ENCODE peak calls at places on chromosome 9, in seven cellular contexts. P, O, B, J, Q, U and N are unnamed samples.

GRCh38 chr9:131714821-131715220 is 25.1 kb downstream of the RAPGEF1 start:
- DNase-seq in P (no peak), O (no peak), B (no peak), J (no peak), Q (no peak), U (no peak), N (no peak)

GRCh38 chr9:86408121-86408520 is 53.9 kb upstream of the TUT7 start:
- DNase-seq in P (peak; percentile 73), O (no peak), B (no peak), J (no peak), Q (no peak), U (no peak), N (no peak)

GRCh38 chr9:133141833-133142594 is 21.0 kb upstream of the RALGDS start:
- DNase-seq in P (no peak), O (no peak), B (no peak), J (no peak), Q (no peak), U (no peak), N (no peak)

GRCh38 chr9:97696823-97697601 is at the start of gene XPA:
- DNase-seq in P (peak; percentile 89), O (peak; percentile 92), B (peak; percentile 98), J (peak; percentile 97), Q (peak; percentile 96), U (peak; percentile 95), N (peak; percentile 90)

GRCh38 chr9:98764351-98764750 is 32.0 kb downstream of the ANKS6 start:
- DNase-seq in P (peak; percentile 24), O (no peak), B (no peak), J (no peak), Q (no peak), U (no peak), N (no peak)

GRCh38 chr9:113646491-113646890 is 183.0 kb downstream of the RGS3 start:
- DNase-seq in P (no peak), O (no peak), B (peak; percentile 10), J (no peak), Q (no peak), U (no peak), N (no peak)

GRCh38 chr9:27353405-27354229 is 56.7 kb upstream of the EQTN start:
- DNase-seq in P (no peak), O (no peak), B (no peak), J (no peak), Q (no peak), U (peak; percentile 92), N (no peak)

GRCh38 chr9:87062706-87063105 is 115.4 kb upstream of the GAS1 start:
- DNase-seq in P (no peak), O (no peak), B (no peak), J (no peak), Q (no peak), U (no peak), N (no peak)

GRCh38 chr9:96080364-96080763 is 204.9 kb downstream of the ERCC6L2 start:
- DNase-seq in P (no peak), O (peak; percentile 75), B (no peak), J (peak; percentile 64), Q (no peak), U (no peak), N (peak; percentile 96)

GRCh38 chr9:34134521-34134920 is 8.0 kb upstream of the DCAF12 start:
- DNase-seq in P (no peak), O (no peak), B (no peak), J (no peak), Q (no peak), U (no peak), N (no peak)

GRCh38 chr9:120477534-120478001 is 102.4 kb downstream of the CDK5RAP2 start:
- DNase-seq in P (peak; percentile 90), O (peak; percentile 71), B (peak; percentile 43), J (peak; percentile 25), Q (no peak), U (peak; percentile 28), N (peak; percentile 62)

GRCh38 chr9:83979812-83980394 is at the start of gene HNRNPK:
- DNase-seq in P (peak; percentile 98), O (peak; percentile 92), B (peak; percentile 96), J (peak; percentile 96), Q (peak; percentile 98), U (peak; percentile 98), N (peak; percentile 95)

GRCh38 chr9:28951945-28952344 is 1378.7 kb upstream of the C9orf72 start:
- DNase-seq in P (no peak), O (peak; percentile 8), B (no peak), J (no peak), Q (no peak), U (no peak), N (peak; percentile 5)

GRCh38 chr9:130444565-130445221 is at the start of gene ASS1:
- DNase-seq in P (no peak), O (no peak), B (peak; percentile 84), J (peak; percentile 85), Q (peak; percentile 26), U (peak; percentile 25), N (no peak)

GRCh38 chr9:108196332-108196731 is 659.5 kb downstream of the ACTL7B start:
- DNase-seq in P (no peak), O (no peak), B (no peak), J (no peak), Q (no peak), U (no peak), N (no peak)

GRCh38 chr9:94081435-94081834 is 2.8 kb upstream of the PTPDC1 start:
- DNase-seq in P (no peak), O (no peak), B (no peak), J (no peak), Q (no peak), U (no peak), N (no peak)

GRCh38 chr9:70205366-70206020 is 53.3 kb upstream of the SMC5 start:
- DNase-seq in P (no peak), O (no peak), B (no peak), J (no peak), Q (no peak), U (no peak), N (no peak)

GRCh38 chr9:18795947-18796705 is 236.9 kb downstream of the SAXO1 start:
- DNase-seq in P (peak; percentile 61), O (no peak), B (no peak), J (no peak), Q (no peak), U (peak; percentile 8), N (no peak)

GRCh38 chr9:93813687-93814560 is 141.2 kb downstream of the BARX1 start:
- DNase-seq in P (no peak), O (no peak), B (no peak), J (no peak), Q (no peak), U (no peak), N (no peak)

GRCh38 chr9:6229604-6230003 is 14.0 kb downstream of the IL33 start:
- DNase-seq in P (peak; percentile 12), O (no peak), B (no peak), J (peak; percentile 48), Q (no peak), U (no peak), N (no peak)

GRCh38 chr9:100819980-100820379 is 208.5 kb upstream of the PLPPR1 start:
- DNase-seq in P (no peak), O (no peak), B (no peak), J (no peak), Q (no peak), U (no peak), N (no peak)

GRCh38 chr9:14868772-14869583 is 41.2 kb downstream of the FREM1 start:
- DNase-seq in P (no peak), O (no peak), B (no peak), J (no peak), Q (no peak), U (no peak), N (no peak)

GRCh38 chr9:73643379-73644013 is 491.8 kb downstream of the ANXA1 start:
- DNase-seq in P (no peak), O (peak; percentile 92), B (no peak), J (no peak), Q (no peak), U (no peak), N (no peak)

GRCh38 chr9:33151007-33151557 is 16.1 kb downstream of the B4GALT1 start:
- DNase-seq in P (peak; percentile 98), O (peak; percentile 92), B (no peak), J (no peak), Q (no peak), U (no peak), N (peak; percentile 86)

GRCh38 chr9:72299017-72299603 is 65.9 kb downstream of the ZFAND5 start:
- DNase-seq in P (no peak), O (no peak), B (no peak), J (no peak), Q (no peak), U (no peak), N (no peak)

GRCh38 chr9:77290373-77290772 is 113.0 kb downstream of the VPS13A start:
- DNase-seq in P (no peak), O (no peak), B (no peak), J (no peak), Q (no peak), U (no peak), N (no peak)

GRCh38 chr9:71758277-71758676 is 10.0 kb downstream of the CEMIP2 start:
- DNase-seq in P (no peak), O (no peak), B (no peak), J (no peak), Q (no peak), U (no peak), N (no peak)

GRCh38 chr9:20396509-20396908 is 225.8 kb downstream of the MLLT3 start:
- DNase-seq in P (no peak), O (no peak), B (no peak), J (no peak), Q (no peak), U (no peak), N (no peak)

GRCh38 chr9:103397868-103398600 is 402.9 kb downstream of the CYLC2 start:
- DNase-seq in P (no peak), O (peak; percentile 66), B (peak; percentile 61), J (peak; percentile 57), Q (no peak), U (peak; percentile 4), N (peak; percentile 69)

GRCh38 chr9:136720251-136720886 is 8.0 kb downstream of the DIPK1B start:
- DNase-seq in P (no peak), O (no peak), B (no peak), J (no peak), Q (no peak), U (no peak), N (no peak)

GRCh38 chr9:88458716-88459115 is 70.5 kb downstream of the SPIN1 start:
- DNase-seq in P (peak; percentile 75), O (no peak), B (no peak), J (no peak), Q (no peak), U (no peak), N (no peak)

GRCh38 chr9:133397895-133398294 is 19.9 kb downstream of the REXO4 start:
- DNase-seq in P (no peak), O (no peak), B (no peak), J (no peak), Q (no peak), U (no peak), N (no peak)

GRCh38 chr9:34984049-34984448 is 5.5 kb upstream of the DNAJB5 start:
- DNase-seq in P (peak; percentile 48), O (peak; percentile 21), B (no peak), J (peak; percentile 23), Q (no peak), U (no peak), N (no peak)

GRCh38 chr9:91119679-91120078 is 242.0 kb downstream of the AUH start:
- DNase-seq in P (peak; percentile 90), O (peak; percentile 18), B (no peak), J (no peak), Q (no peak), U (no peak), N (no peak)

GRCh38 chr9:137129089-137129455 is 9.9 kb upstream of the GRIN1 start:
- DNase-seq in P (peak; percentile 25), O (no peak), B (peak; percentile 47), J (no peak), Q (no peak), U (no peak), N (no peak)

GRCh38 chr9:25654417-25654816 is 23.8 kb downstream of the TUSC1 start:
- DNase-seq in P (no peak), O (no peak), B (no peak), J (no peak), Q (no peak), U (no peak), N (no peak)

GRCh38 chr9:117718085-117718484 is 13.9 kb downstream of the TLR4 start:
- DNase-seq in P (no peak), O (peak; percentile 65), B (no peak), J (no peak), Q (no peak), U (no peak), N (peak; percentile 41)